ENCODE peak calls at places on chromosomes 3 and 15, in ten cellular contexts. R is lower lobe of right lung; I is psoas muscle; G is GM23338; Z is RWPE1; E is H9; M is heart left ventricle; O is astrocyte; J is fibroblast of lung; K is CD8-positive, alpha-beta T cell. B is an unnamed sample.

GRCh38 chr15:73936181-73936580 is 9.9 kb downstream of the LOXL1 start:
- DNase-seq in E (no peak), R (peak; percentile 36), J (peak; percentile 76), M (no peak), I (no peak), O (no peak), K (no peak), G (peak; percentile 31), Z (peak; percentile 81), B (no peak)

GRCh38 chr3:95721938-95722337 is 1092.5 kb upstream of the EPHA6 start:
- DNase-seq in R (no peak), Z (peak; percentile 2), I (no peak), O (no peak), E (no peak), J (no peak), G (no peak), M (no peak), K (no peak), B (no peak)

GRCh38 chr3:139319428-139320402 is 24.1 kb upstream of the MRPS22 start:
- DNase-seq in Z (no peak), K (no peak), G (peak; percentile 93), M (no peak), E (peak; percentile 86), J (peak; percentile 18), R (no peak), O (no peak), I (no peak), B (no peak)

GRCh38 chr3:134090031-134090430 is 60.3 kb upstream of the SLCO2A1 start:
- DNase-seq in G (no peak), R (no peak), O (peak; percentile 22), Z (no peak), K (no peak), I (no peak), M (no peak), J (peak; percentile 47), E (no peak), B (no peak)

GRCh38 chr15:98561169-98561941 is 87.0 kb upstream of the IGF1R start:
- DNase-seq in J (no peak), G (no peak), E (no peak), M (no peak), O (no peak), K (no peak), I (no peak), R (no peak), Z (no peak), B (no peak)

GRCh38 chr3:152834354-152835310 is at the start of gene P2RY1:
- DNase-seq in Z (peak; percentile 69), R (peak; percentile 84), I (peak; percentile 44), K (no peak), O (peak; percentile 57), G (peak; percentile 88), J (peak; percentile 60), M (peak; percentile 68), E (peak; percentile 88), B (no peak)

GRCh38 chr3:137770821-137771399 is 6.8 kb downstream of the SOX14 start:
- DNase-seq in Z (no peak), J (no peak), R (no peak), K (no peak), E (peak; percentile 65), O (no peak), I (no peak), G (peak; percentile 69), M (no peak), B (no peak)

GRCh38 chr15:66923438-66923881 is 141.9 kb upstream of the SMAD3 start:
- DNase-seq in O (no peak), Z (no peak), M (no peak), R (no peak), J (no peak), G (peak; percentile 88), I (no peak), K (no peak), E (peak; percentile 82), B (no peak)

GRCh38 chr15:33021806-33022389 is 172.6 kb downstream of the FMN1 start:
- DNase-seq in R (no peak), O (peak; percentile 34), E (no peak), G (peak; percentile 78), I (no peak), M (no peak), J (peak; percentile 87), Z (peak; percentile 72), K (no peak), B (no peak)

GRCh38 chr15:33019354-33019981 is 175.0 kb downstream of the FMN1 start:
- DNase-seq in I (no peak), K (no peak), G (no peak), O (no peak), Z (no peak), E (no peak), R (no peak), J (no peak), M (no peak), B (no peak)

GRCh38 chr15:33026614-33027013 is 167.9 kb downstream of the FMN1 start:
- DNase-seq in R (peak; percentile 68), I (no peak), M (peak; percentile 36), J (peak; percentile 28), O (no peak), G (no peak), K (no peak), E (no peak), Z (no peak), B (no peak)

GRCh38 chr15:33027636-33028035 is 166.9 kb downstream of the FMN1 start:
- DNase-seq in M (no peak), O (no peak), Z (no peak), R (no peak), K (no peak), E (no peak), G (no peak), J (no peak), I (no peak), B (no peak)

GRCh38 chr15:33022629-33023028 is 171.9 kb downstream of the FMN1 start:
- DNase-seq in Z (peak; percentile 52), I (peak; percentile 82), K (no peak), G (peak; percentile 71), E (peak; percentile 83), M (peak; percentile 75), O (peak; percentile 54), J (peak; percentile 78), R (peak; percentile 77), B (no peak)
- H3K27ac ChIP-seq in Z (peak overlapping the region; percentile 68), I (peak overlapping the region; percentile 81), K (no peak overlapping the region), G (no peak overlapping the region), E (no peak overlapping the region), M (peak overlapping the region; percentile 80), O (peak overlapping the region; percentile 29), J (peak overlapping the region; percentile 51), R (peak overlapping the region; percentile 40), B (no peak overlapping the region)

GRCh38 chr3:59142581-59142980 is 92.8 kb upstream of the CFAP20DC start:
- DNase-seq in R (no peak), I (no peak), Z (no peak), K (no peak), J (no peak), E (no peak), G (no peak), O (peak; percentile 41), M (no peak), B (no peak)
- H3K27ac ChIP-seq in R (no peak overlapping the region), I (no peak overlapping the region), Z (no peak overlapping the region), K (no peak overlapping the region), J (no peak overlapping the region), E (no peak overlapping the region), G (no peak overlapping the region), O (no peak overlapping the region), M (no peak overlapping the region), B (no peak overlapping the region)

GRCh38 chr3:197736491-197737318 is at the start of gene RUBCN:
- DNase-seq in G (peak; percentile 99), I (peak; percentile 96), J (peak; percentile 92), R (peak; percentile 97), K (peak; percentile 94), Z (peak; percentile 92), E (peak; percentile 98), M (peak; percentile 96), O (peak; percentile 91), B (peak; percentile 93)

GRCh38 chr3:197734667-197735318 is 1.9 kb downstream of the RUBCN start:
- DNase-seq in I (no peak), G (no peak), J (no peak), O (no peak), M (no peak), Z (no peak), E (no peak), R (no peak), K (no peak), B (no peak)

GRCh38 chr3:197737319-197737649 is 580 bp upstream of the RUBCN start:
- DNase-seq in G (no peak), I (no peak), K (no peak), M (no peak), R (no peak), O (no peak), Z (peak; percentile 11), J (no peak), E (no peak), B (no peak)

GRCh38 chr3:197736010-197736490 is 654 bp downstream of the RUBCN start:
- DNase-seq in M (no peak), E (peak; percentile 40), G (peak; percentile 51), J (no peak), O (no peak), Z (peak; percentile 40), K (peak; percentile 57), I (peak; percentile 18), R (no peak), B (no peak)

DNA sequence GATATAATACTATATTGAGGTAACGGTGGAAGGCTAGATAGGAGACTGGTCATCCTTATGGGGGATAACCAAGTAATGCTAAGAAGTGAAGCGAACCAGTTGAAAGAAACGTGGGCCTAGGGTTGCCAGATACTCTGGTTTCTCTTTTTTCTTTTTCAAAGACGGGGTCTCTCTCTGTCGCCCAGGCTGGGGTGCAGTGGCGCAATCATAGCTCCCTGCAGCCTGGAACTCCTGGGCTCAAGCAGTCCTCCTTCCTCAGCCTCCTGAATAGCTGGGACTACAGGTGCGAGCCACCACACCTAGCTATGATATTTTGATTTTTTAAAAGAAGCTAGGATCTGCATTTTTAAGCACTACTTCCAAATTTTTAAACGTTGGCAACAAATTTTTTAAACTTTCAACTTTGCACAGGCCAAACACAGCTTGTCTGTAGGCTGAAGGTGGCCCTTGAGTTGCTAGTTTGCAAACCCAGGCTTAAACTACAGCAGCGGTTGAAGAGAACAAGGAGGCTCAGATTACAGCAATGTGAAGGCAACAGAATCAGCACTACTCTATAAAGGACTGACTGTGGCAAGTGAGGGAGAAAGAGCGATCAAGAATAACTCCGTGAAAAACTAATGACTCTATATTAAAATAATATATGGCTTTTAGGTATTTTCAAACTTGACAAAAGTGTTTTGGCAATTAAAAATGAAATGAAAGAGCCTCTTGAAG is 1.2 kb upstream of the RUBCN start:
- DNase-seq in I (no peak), O (no peak), E (no peak), G (no peak), K (no peak), Z (no peak), J (no peak), M (no peak), R (no peak), B (no peak)
- H3K27ac ChIP-seq in I (peak overlapping the region; percentile 95), O (no peak overlapping the region), E (no peak overlapping the region), G (peak overlapping the region; percentile 67), K (peak overlapping the region; percentile 64), Z (peak overlapping the region; percentile 77), J (no peak overlapping the region), M (no peak overlapping the region), R (no peak overlapping the region), B (no peak overlapping the region)

GRCh38 chr15:100704281-100705055 is 102.1 kb downstream of the ASB7 start:
- DNase-seq in Z (peak; percentile 83), M (no peak), E (no peak), I (no peak), K (no peak), G (no peak), R (no peak), J (peak; percentile 48), O (peak; percentile 86), B (no peak)

GRCh38 chr15:100703671-100704070 is 101.3 kb downstream of the ASB7 start:
- DNase-seq in K (no peak), Z (no peak), G (no peak), R (no peak), J (no peak), M (no peak), I (no peak), E (no peak), O (no peak), B (no peak)

GRCh38 chr15:100705841-100706240 is 103.5 kb downstream of the ASB7 start:
- DNase-seq in G (no peak), E (no peak), I (no peak), Z (no peak), K (no peak), J (no peak), O (no peak), M (no peak), R (no peak), B (no peak)

GRCh38 chr15:100703032-100703578 is 100.7 kb downstream of the ASB7 start:
- DNase-seq in R (no peak), M (no peak), G (no peak), K (no peak), J (peak; percentile 81), I (no peak), E (no peak), O (peak; percentile 94), Z (no peak), B (no peak)

GRCh38 chr15:100705065-100705464 is 102.7 kb downstream of the ASB7 start:
- DNase-seq in K (no peak), M (no peak), E (no peak), R (no peak), J (no peak), G (no peak), Z (no peak), I (no peak), O (no peak), B (no peak)
- H3K27ac ChIP-seq in K (no peak overlapping the region), M (no peak overlapping the region), E (no peak overlapping the region), R (no peak overlapping the region), J (no peak overlapping the region), G (no peak overlapping the region), Z (peak overlapping the region; percentile 57), I (no peak overlapping the region), O (peak overlapping the region; percentile 63), B (no peak overlapping the region)